ENCODE peak calls at places on chromosomes 11 and 22, in six cellular contexts. J, A, G, V, E and U are unnamed samples.

GRCh38 chr11:86228967-86229330 is 15.6 kb upstream of the EED start:
- DNase-seq in G (no peak), V (no peak), A (no peak), E (no peak), J (no peak), U (no peak)

GRCh38 chr22:29152381-29153138 is 53.1 kb upstream of the EMID1 start:
- DNase-seq in A (no peak), G (peak), E (no peak), J (peak), V (no peak), U (no peak)

GRCh38 chr22:46902436-46902835 is 140.0 kb downstream of the TBC1D22A start:
- DNase-seq in V (no peak), A (no peak), J (peak), E (no peak), G (no peak), U (no peak)

GRCh38 chr22:28855355-28856094 is 27.8 kb upstream of the ZNRF3 start:
- DNase-seq in E (peak), G (peak), J (peak), V (peak), A (peak), U (no peak)

GRCh38 chr11:129846508-129847335 is 31.1 kb downstream of the TMEM45B start:
- DNase-seq in E (no peak), A (no peak), V (no peak), G (no peak), J (no peak), U (no peak)

GRCh38 chr11:115580416-115580815 is 76.2 kb upstream of the CADM1 start:
- DNase-seq in V (no peak), J (no peak), G (no peak), A (no peak), E (no peak), U (no peak)

GRCh38 chr11:94129505-94130335 is 1.1 kb downstream of the PANX1 start:
- DNase-seq in V (peak), G (no peak), J (peak), A (no peak), E (no peak), U (no peak)

GRCh38 chr11:39724404-39724803 is 1735.0 kb downstream of the LRRC4C start:
- DNase-seq in A (no peak), V (no peak), G (no peak), E (no peak), J (no peak), U (no peak)

GRCh38 chr11:78646564-78647185 is 72.0 kb upstream of the NARS2 start:
- DNase-seq in A (peak), E (peak), J (peak), G (no peak), V (peak), U (no peak)

GRCh38 chr22:45518580-45518991 is 15.9 kb downstream of the FBLN1 start:
- DNase-seq in E (no peak), J (no peak), V (no peak), G (no peak), A (no peak), U (no peak)

GRCh38 chr11:98940913-98941312 is 79.8 kb upstream of the CNTN5 start:
- DNase-seq in J (peak), G (no peak), A (no peak), V (no peak), E (no peak), U (no peak)

GRCh38 chr22:46986788-46987187 is 224.3 kb downstream of the TBC1D22A start:
- DNase-seq in A (no peak), E (no peak), V (no peak), G (no peak), J (no peak), U (no peak)

GRCh38 chr22:37636186-37636948 is 3.1 kb upstream of the SH3BP1 start:
- DNase-seq in G (no peak), A (no peak), J (no peak), E (no peak), V (no peak), U (peak)

GRCh38 chr22:33515733-33516297 is 404.5 kb downstream of the LARGE1 start:
- DNase-seq in A (no peak), V (no peak), G (no peak), E (no peak), J (no peak), U (no peak)

GRCh38 chr11:130979386-130979972 is 63.2 kb upstream of the SNX19 start:
- DNase-seq in A (no peak), E (no peak), V (no peak), G (no peak), J (peak), U (no peak)

GRCh38 chr11:108985611-108986279 is 320.9 kb downstream of the DDX10 start:
- DNase-seq in A (no peak), V (no peak), E (no peak), J (no peak), G (no peak), U (no peak)

GRCh38 chr11:2562181-2562581 is 117.4 kb downstream of the KCNQ1 start:
- DNase-seq in A (no peak), V (no peak), G (peak), J (peak), E (no peak), U (peak)

GRCh38 chr11:15955595-15955994 is 400.8 kb downstream of the SOX6 start:
- DNase-seq in J (no peak), A (no peak), V (no peak), E (no peak), G (no peak), U (no peak)

GRCh38 chr11:118705111-118705741 is 25.8 kb upstream of the TREH start:
- DNase-seq in G (no peak), J (peak), E (no peak), V (peak), A (no peak), U (peak)

GRCh38 chr22:21589415-21589814 is 21.9 kb downstream of the UBE2L3 start:
- DNase-seq in V (no peak), J (no peak), G (no peak), E (no peak), A (no peak), U (no peak)

GRCh38 chr22:48781391-48781790 is 1046.3 kb downstream of the BRD1 start:
- DNase-seq in A (no peak), G (peak), V (no peak), E (no peak), J (no peak), U (no peak)

GRCh38 chr11:94727766-94728165 is 40.4 kb upstream of the AMOTL1 start:
- DNase-seq in V (no peak), E (no peak), J (no peak), A (no peak), G (no peak), U (no peak)

GRCh38 chr11:12968101-12968500 is 41.0 kb upstream of the RASSF10 start:
- DNase-seq in A (no peak), V (no peak), E (no peak), G (no peak), J (no peak), U (no peak)

GRCh38 chr22:32175751-32176644 is 16.9 kb upstream of the C22orf42 start:
- DNase-seq in A (no peak), J (peak), E (no peak), G (no peak), V (no peak), U (no peak)

GRCh38 chr22:26848244-26848920 is 191.0 kb downstream of the MIAT start:
- DNase-seq in A (no peak), E (no peak), J (peak), V (no peak), G (no peak), U (no peak)

GRCh38 chr11:62999156-62999555 is 14.4 kb upstream of the SLC22A6 start:
- DNase-seq in A (no peak), G (no peak), V (no peak), J (no peak), E (no peak), U (no peak)

GRCh38 chr11:32829680-32830412 is at the start of gene PRRG4:
- DNase-seq in V (peak), E (peak), J (peak), A (peak), G (peak), U (no peak)

GRCh38 chr11:5705688-5706087 is 16.1 kb downstream of the TRIM22 start:
- DNase-seq in G (no peak), J (no peak), E (no peak), A (no peak), V (no peak), U (no peak)

GRCh38 chr22:37223965-37224551 is 11.8 kb upstream of the SSTR3 start:
- DNase-seq in G (no peak), J (no peak), E (peak), A (no peak), V (peak), U (no peak)

GRCh38 chr11:134761926-134762247 is 349.8 kb upstream of the B3GAT1 start:
- DNase-seq in G (no peak), V (no peak), J (no peak), A (no peak), E (peak), U (no peak)
- TF ChIP-seq CTCF in G (no peak), V (no peak), J (no peak), A (no peak), E (no peak), U (no peak)

GRCh38 chr11:17653606-17654005 is 65.8 kb upstream of the MYOD1 start:
- DNase-seq in A (no peak), E (no peak), J (no peak), G (no peak), V (no peak), U (no peak)
- TF ChIP-seq CTCF in A (no peak), E (no peak), J (no peak), G (no peak), V (no peak), U (no peak)

GRCh38 chr11:20337526-20338154 is 25.9 kb upstream of the HTATIP2 start:
- DNase-seq in J (peak), A (no peak), E (peak), V (no peak), G (no peak), U (no peak)
- TF ChIP-seq CTCF in J (peak), A (peak), E (peak), V (no peak), G (no peak), U (peak)

GRCh38 chr11:67630943-67631331 is 1.2 kb upstream of the NUDT8 start:
- DNase-seq in A (no peak), V (no peak), E (no peak), J (no peak), G (no peak), U (peak)
- TF ChIP-seq CTCF in A (peak), V (peak), E (no peak), J (no peak), G (no peak), U (no peak)

DNA sequence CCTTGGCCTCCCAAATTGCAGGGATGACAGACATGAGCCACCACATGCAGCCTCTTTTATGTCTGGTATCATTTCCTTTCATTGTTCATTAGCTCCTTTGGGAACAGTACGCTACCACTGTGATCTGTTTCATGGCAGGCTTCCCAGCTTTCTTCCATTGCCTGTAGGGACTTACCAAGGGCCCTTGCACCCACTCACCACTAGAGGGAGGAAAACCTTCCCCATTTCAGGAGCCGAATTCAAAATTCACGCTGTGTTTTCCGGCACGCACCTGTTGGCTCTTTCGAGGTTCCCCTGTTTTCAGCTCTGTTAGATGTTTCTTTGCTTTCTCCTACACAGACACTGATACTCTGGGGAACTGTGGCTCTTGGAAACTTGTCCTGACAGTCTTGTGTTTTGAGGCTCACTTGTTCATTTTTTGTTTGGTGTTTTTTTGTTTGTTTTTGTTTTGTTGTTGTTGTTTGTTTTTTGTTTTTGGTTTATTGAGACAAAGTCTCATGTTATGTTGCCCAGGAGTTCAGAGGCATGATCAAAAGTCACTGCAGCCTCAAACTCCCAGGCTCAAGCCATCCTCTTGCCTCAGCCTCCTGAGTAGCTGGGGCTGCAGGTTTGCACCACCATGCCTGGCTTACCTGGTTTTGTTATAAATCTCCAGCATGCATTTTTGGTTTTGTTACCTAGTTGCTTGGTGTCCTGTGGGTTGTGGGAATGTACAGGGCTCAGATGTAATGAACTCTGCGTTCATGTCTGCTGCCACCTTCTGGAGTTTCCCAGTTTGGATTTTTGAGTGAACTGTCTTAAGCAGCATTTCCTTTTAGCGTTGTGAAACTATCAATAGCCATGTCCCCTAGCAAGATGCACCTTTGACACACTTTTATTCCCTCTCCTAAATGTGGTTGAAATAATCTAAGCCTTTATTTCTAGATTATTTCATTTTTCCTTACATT is 2.3 kb downstream of the KRTAP5-11 start:
- DNase-seq in E (peak), A (peak), J (peak), G (peak), V (no peak), U (no peak)
- TF ChIP-seq CTCF in E (peak), A (peak), J (peak), G (peak), V (peak), U (peak)